ENCODE peak calls at places on chromosome 16, in six cellular contexts. Q is choroid plexus epithelial cell, K is tibial nerve, G is heart right ventricle, N is IMR-90, D is PC-9. E is an unnamed sample.

GRCh38 chr16:2686912-2687507 is 4.7 kb downstream of the KCTD5 start:
- DNase-seq in Q (no peak), K (no peak), G (peak), N (no peak), D (no peak), E (no peak)

GRCh38 chr16:84117482-84117843 is 721 bp upstream of the MBTPS1 start:
- DNase-seq in Q (peak), K (no peak), G (no peak), N (peak), D (no peak), E (no peak)

GRCh38 chr16:88706288-88706964 is at the start of the genes CTU2 and RNF166:
- DNase-seq in Q (peak), K (peak), G (peak), N (peak), D (peak), E (peak)

GRCh38 chr16:11429823-11430222 is 84.6 kb downstream of the RMI2 start:
- DNase-seq in Q (no peak), K (no peak), G (no peak), N (no peak), D (no peak), E (no peak)

GRCh38 chr16:69150146-69150865 is 17.9 kb downstream of the UTP4 start:
- DNase-seq in Q (peak), K (no peak), G (no peak), N (peak), D (peak), E (peak)

GRCh38 chr16:26301516-26301915 is 609.8 kb downstream of the HS3ST4 start:
- DNase-seq in Q (no peak), K (no peak), G (no peak), N (no peak), D (no peak), E (no peak)

GRCh38 chr16:69073181-69073669 is 32.2 kb upstream of the HAS3 start:
- DNase-seq in Q (peak), K (no peak), G (no peak), N (peak), D (peak), E (peak)

GRCh38 chr16:17072104-17072503 is 398.7 kb downstream of the XYLT1 start:
- DNase-seq in Q (no peak), K (no peak), G (no peak), N (peak), D (no peak), E (no peak)

GRCh38 chr16:89796104-89796503 is 20.3 kb downstream of the FANCA start:
- DNase-seq in Q (no peak), K (no peak), G (no peak), N (no peak), D (no peak), E (no peak)

GRCh38 chr16:20918486-20919239 is 18.1 kb downstream of the LYRM1 start:
- DNase-seq in Q (peak), K (peak), G (peak), N (peak), D (no peak), E (peak)

GRCh38 chr16:4894276-4895150 is 42.4 kb downstream of the PPL start:
- DNase-seq in Q (no peak), K (no peak), G (no peak), N (no peak), D (no peak), E (no peak)

GRCh38 chr16:9854665-9855064 is 327.6 kb downstream of the GRIN2A start:
- DNase-seq in Q (peak), K (no peak), G (peak), N (no peak), D (no peak), E (peak)

GRCh38 chr16:24539850-24540484 is 601 bp downstream of the RBBP6 start:
- DNase-seq in Q (peak), K (peak), G (peak), N (peak), D (peak), E (no peak)

GRCh38 chr16:83898463-83899271 is at the start of gene MLYCD:
- DNase-seq in Q (peak), K (peak), G (peak), N (peak), D (peak), E (peak)

GRCh38 chr16:15880909-15881308 is 7.5 kb downstream of the CEP20 start:
- DNase-seq in Q (no peak), K (no peak), G (no peak), N (no peak), D (no peak), E (no peak)

GRCh38 chr16:15739449-15739848 is 89.4 kb downstream of the NDE1 start:
- DNase-seq in Q (no peak), K (no peak), G (no peak), N (no peak), D (no peak), E (no peak)

GRCh38 chr16:31333686-31334649 is 21.0 kb upstream of the ITGAX start:
- DNase-seq in Q (peak), K (no peak), G (no peak), N (peak), D (peak), E (peak)

GRCh38 chr16:69865701-69866100 is 85.4 kb upstream of the CLEC18A start:
- DNase-seq in Q (peak), K (no peak), G (no peak), N (peak), D (peak), E (peak)

GRCh38 chr16:59964232-59964924 is 1230.3 kb upstream of the GOT2 start:
- DNase-seq in Q (no peak), K (no peak), G (no peak), N (no peak), D (no peak), E (no peak)

GRCh38 chr16:10509534-10510025 is 70.8 kb downstream of the EMP2 start:
- DNase-seq in Q (peak), K (no peak), G (no peak), N (peak), D (peak), E (peak)

GRCh38 chr16:72124761-72125634 is 31.4 kb downstream of the DHX38 start:
- DNase-seq in Q (peak), K (no peak), G (peak), N (peak), D (peak), E (peak)

GRCh38 chr16:425740-426114 is 278 bp downstream of the RAB11FIP3 start:
- DNase-seq in Q (no peak), K (no peak), G (no peak), N (no peak), D (no peak), E (no peak)

GRCh38 chr16:15996432-15997109 is 47.2 kb downstream of the ABCC1 start:
- DNase-seq in Q (peak), K (peak), G (peak), N (peak), D (peak), E (peak)

GRCh38 chr16:81582655-81583441 is 138.2 kb downstream of the CMIP start:
- DNase-seq in Q (peak), K (no peak), G (no peak), N (no peak), D (no peak), E (no peak)

GRCh38 chr16:74997042-74997491 is 1.8 kb upstream of the ZNRF1 start:
- DNase-seq in Q (no peak), K (no peak), G (no peak), N (no peak), D (no peak), E (no peak)

GRCh38 chr16:53216798-53217197 is 162.0 kb downstream of the CHD9 start:
- DNase-seq in Q (no peak), K (no peak), G (no peak), N (no peak), D (no peak), E (no peak)

GRCh38 chr16:31472559-31473203 is 729 bp downstream of the TGFB1I1 start:
- DNase-seq in Q (peak), K (peak), G (peak), N (peak), D (peak), E (peak)

GRCh38 chr16:87207965-87208364 is 109.2 kb downstream of the C16orf95 start:
- DNase-seq in Q (no peak), K (no peak), G (no peak), N (no peak), D (no peak), E (peak)

GRCh38 chr16:26697826-26698225 is 368.9 kb upstream of the C16orf82 start:
- DNase-seq in Q (no peak), K (no peak), G (no peak), N (no peak), D (no peak), E (no peak)

GRCh38 chr16:19481769-19482168 is 40.1 kb downstream of the GDE1 start:
- DNase-seq in Q (no peak), K (no peak), G (no peak), N (no peak), D (no peak), E (no peak)

GRCh38 chr16:19490619-19491018 is 31.3 kb downstream of the GDE1 start:
- DNase-seq in Q (no peak), K (no peak), G (no peak), N (no peak), D (no peak), E (no peak)

GRCh38 chr16:19481291-19481690 is 40.6 kb downstream of the GDE1 start:
- DNase-seq in Q (no peak), K (no peak), G (no peak), N (no peak), D (no peak), E (peak)

GRCh38 chr16:19488213-19488640 is 33.7 kb downstream of the GDE1 start:
- DNase-seq in Q (no peak), K (no peak), G (no peak), N (no peak), D (no peak), E (no peak)

GRCh38 chr16:19486744-19487325 is 35.1 kb downstream of the GDE1 start:
- DNase-seq in Q (no peak), K (no peak), G (no peak), N (no peak), D (no peak), E (no peak)
- TF ChIP-seq CTCF in Q (no peak), K (no peak), G (no peak), N (no peak), D (no peak), E (no peak)

GRCh38 chr16:1528921-1529537 is 4.4 kb upstream of the TMEM204 start:
- DNase-seq in Q (no peak), K (no peak), G (peak), N (no peak), D (no peak), E (no peak)

GRCh38 chr16:1527836-1528811 is 5.3 kb upstream of the TMEM204 start:
- DNase-seq in Q (peak), K (no peak), G (peak), N (no peak), D (no peak), E (peak)

GRCh38 chr16:1525871-1526607 is 7.4 kb upstream of the TMEM204 start:
- DNase-seq in Q (no peak), K (no peak), G (peak), N (no peak), D (no peak), E (no peak)

GRCh38 chr16:1524366-1524765 is 9.1 kb upstream of the TMEM204 start:
- DNase-seq in Q (no peak), K (no peak), G (peak), N (no peak), D (no peak), E (no peak)

GRCh38 chr16:1526608-1527555 is 6.6 kb upstream of the TMEM204 start:
- DNase-seq in Q (no peak), K (no peak), G (peak), N (no peak), D (no peak), E (no peak)
- H3K4me3 ChIP-seq in Q (no peak), K (no peak), G (no peak), N (no peak), D (no peak), E (no peak)

GRCh38 chr16:58301052-58301451 is 6.2 kb upstream of the PRSS54 start:
- DNase-seq in Q (no peak), K (no peak), G (no peak), N (no peak), D (no peak), E (no peak)

DNA sequence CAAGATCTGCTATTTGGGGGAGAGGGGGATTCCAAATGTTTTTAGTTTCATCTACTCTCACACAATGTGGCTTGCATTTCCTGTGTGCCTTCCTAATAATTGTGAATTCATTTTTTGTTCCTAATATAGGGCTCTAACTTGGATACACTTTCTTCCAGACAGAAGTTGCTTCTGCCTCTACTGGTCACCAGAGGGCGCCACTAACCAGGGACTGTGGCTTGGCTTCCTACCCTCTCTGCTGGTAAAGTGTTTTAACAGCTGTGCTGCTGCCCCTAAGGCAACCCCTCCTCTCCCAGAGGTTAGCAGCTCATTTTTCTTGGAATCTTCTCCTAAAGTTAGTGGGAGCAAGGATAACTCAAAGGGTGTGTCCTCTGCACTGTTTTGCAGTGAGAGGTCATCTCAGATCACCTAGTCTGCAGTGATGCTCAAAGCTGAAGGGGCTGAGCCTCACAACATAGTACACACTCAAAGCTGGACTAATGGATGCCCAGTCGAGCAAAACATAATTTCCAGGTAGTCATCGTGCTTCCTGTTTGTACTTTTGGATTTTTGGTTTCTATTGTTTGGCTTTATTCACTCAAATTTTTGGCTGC is 5.0 kb upstream of the PRSS54 start:
- DNase-seq in Q (peak), K (no peak), G (no peak), N (peak), D (peak), E (peak)
- TF ChIP-seq CTCF in Q (peak), K (no peak), G (peak), N (peak), D (peak), E (peak)

GRCh38 chr16:58195344-58195743 is 2.6 kb downstream of the CSNK2A2 start:
- DNase-seq in Q (no peak), K (no peak), G (no peak), N (no peak), D (no peak), E (no peak)

GRCh38 chr16:58197314-58198012 is 443 bp downstream of the CSNK2A2 start:
- DNase-seq in Q (no peak), K (no peak), G (peak), N (no peak), D (no peak), E (no peak)

GRCh38 chr16:58194790-58195189 is 3.1 kb downstream of the CSNK2A2 start:
- DNase-seq in Q (no peak), K (no peak), G (no peak), N (no peak), D (no peak), E (no peak)

GRCh38 chr16:58196898-58197313 is 1.0 kb downstream of the CSNK2A2 start:
- DNase-seq in Q (peak), K (no peak), G (no peak), N (peak), D (no peak), E (peak)

DNA sequence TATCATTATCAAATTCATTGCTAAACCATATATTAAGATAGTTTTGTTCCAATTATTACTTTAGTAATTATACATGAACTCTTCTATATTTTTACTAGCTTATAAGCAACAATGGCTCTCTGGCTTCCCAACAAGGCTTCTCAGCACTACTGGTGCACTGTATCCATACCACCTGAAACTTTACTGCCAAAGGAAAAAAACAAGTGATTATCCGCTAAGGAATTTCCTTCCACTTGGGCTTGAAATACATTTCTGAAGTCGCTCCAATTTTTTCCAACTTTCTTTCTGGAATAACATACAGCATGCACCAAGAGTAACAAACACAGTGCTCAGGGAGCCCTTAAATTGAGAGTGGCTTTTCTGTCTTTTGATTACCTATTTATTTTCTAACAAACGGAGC is 2.1 kb downstream of the CSNK2A2 start:
- DNase-seq in Q (no peak), K (no peak), G (no peak), N (no peak), D (no peak), E (no peak)
- H3K4me3 ChIP-seq in Q (no peak), K (no peak), G (no peak), N (no peak), D (no peak), E (no peak)

GRCh38 chr16:77660311-77660710 is 62.0 kb upstream of the NUDT7 start:
- DNase-seq in Q (peak), K (no peak), G (no peak), N (peak), D (no peak), E (peak)
- TF ChIP-seq CTCF in Q (peak), K (peak), G (peak), N (peak), D (peak), E (peak)

DNA sequence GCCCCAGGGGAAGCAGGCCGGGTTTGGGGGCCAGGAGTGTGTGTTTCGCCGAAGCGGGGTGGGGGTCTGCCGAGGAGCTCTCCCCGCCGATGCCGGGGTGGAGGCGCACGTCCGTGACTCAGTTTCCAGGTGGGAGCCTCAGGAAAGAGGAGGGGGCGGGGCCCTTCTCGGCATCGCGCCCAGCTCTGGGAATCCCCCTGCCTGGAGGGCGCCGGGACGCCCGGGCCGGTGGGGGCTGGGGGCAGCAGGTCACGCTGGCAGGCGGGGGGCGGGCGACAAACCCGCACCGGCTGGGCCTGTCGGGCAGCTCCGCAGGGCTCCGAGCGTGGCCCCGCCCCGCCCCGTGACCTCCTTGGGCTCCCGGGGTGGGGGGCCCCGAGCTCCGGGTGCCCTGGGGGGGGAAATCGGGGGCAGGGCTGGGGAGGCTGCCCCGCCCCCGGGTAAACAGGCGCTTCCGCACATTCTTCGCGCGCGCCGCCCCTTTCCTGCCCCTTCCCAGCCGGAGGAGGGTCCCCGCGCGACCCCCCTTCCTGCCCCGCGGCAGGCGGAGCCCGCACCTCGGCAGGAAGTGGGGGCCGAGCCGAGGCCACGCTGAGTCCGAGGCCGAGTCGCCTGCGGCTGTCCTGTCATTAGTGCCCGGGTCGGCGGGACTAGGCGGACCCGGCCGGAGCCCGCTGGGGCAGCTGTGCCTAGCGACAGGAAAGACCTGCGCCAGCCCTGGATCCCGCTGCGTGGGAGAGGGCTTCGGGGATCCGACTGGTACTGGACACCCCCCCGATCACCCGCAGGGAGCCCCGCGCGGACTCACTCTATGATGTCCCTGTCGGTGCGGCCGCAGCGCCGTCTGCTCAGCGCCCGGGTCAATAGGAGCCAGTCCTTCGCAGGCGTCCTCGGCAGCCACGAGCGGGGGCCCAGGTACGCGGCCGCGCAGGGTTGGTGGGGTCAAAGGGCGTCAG is 9.3 kb downstream of the RIPOR1 start:
- DNase-seq in Q (no peak), K (no peak), G (peak), N (no peak), D (peak), E (peak)
- H3K4me3 ChIP-seq in Q (peak), K (peak), G (peak), N (peak), D (peak), E (peak)

DNA sequence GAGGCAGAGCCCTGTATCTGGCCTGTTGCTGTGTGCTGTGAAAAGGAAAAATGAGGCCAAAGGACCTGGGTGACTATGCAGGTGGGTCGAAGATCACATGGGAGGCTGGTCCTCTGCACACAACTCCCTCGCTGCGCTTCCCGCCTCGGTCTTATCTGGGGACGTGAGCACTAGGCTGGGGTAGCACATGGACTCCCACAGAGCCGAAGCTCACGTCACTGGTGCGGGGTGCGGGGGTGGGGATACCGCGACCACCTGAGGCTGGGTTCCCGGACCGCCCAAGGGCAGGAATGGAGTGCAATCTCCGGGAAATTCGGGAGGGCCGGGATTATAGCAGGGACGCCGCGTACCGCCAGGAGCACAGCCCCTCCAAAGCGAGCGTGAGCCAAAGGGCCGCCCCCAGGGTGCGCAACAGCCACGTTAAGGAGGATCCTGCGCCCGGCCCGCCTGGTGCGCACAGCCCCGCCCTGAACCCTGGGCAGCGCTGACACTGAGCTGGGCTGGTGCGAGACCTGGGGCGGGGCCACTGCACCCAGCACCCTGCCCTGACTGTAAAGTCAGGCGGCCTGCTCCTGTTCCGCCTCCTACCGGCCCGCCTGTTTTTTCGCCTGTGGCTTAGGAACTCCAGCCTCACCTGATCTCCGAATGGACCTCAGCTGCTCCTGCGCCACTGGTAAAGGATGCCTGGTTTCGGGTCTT is 4.8 kb downstream of the MT1A start:
- DNase-seq in Q (peak), K (peak), G (peak), N (no peak), D (peak), E (peak)
- TF ChIP-seq CTCF in Q (peak), K (no peak), G (peak), N (peak), D (peak), E (peak)

GRCh38 chr16:57616871-57617270 is 11.6 kb upstream of the ADGRG1 start:
- DNase-seq in Q (no peak), K (no peak), G (no peak), N (no peak), D (no peak), E (no peak)

GRCh38 chr16:57617604-57618111 is 10.8 kb upstream of the ADGRG1 start:
- DNase-seq in Q (no peak), K (no peak), G (no peak), N (no peak), D (no peak), E (no peak)

GRCh38 chr16:57614546-57615343 is 13.7 kb upstream of the ADGRG1 start:
- DNase-seq in Q (no peak), K (no peak), G (no peak), N (no peak), D (no peak), E (no peak)

GRCh38 chr16:57615813-57616212 is 12.6 kb upstream of the ADGRG1 start:
- DNase-seq in Q (no peak), K (no peak), G (no peak), N (no peak), D (no peak), E (no peak)

GRCh38 chr16:57616241-57616640 is 12.2 kb upstream of the ADGRG1 start:
- DNase-seq in Q (no peak), K (no peak), G (no peak), N (no peak), D (no peak), E (no peak)
- H3K4me3 ChIP-seq in Q (no peak), K (no peak), G (no peak), N (no peak), D (no peak), E (no peak)

E was measured in cardiac fibroblast.